ENCODE peak calls at places on chromosomes 12 and 14, in five cellular contexts. D is psoas muscle, G is suprapubic skin, B is mucosa of descending colon, I is AG04449. Y is an unnamed sample.

GRCh38 chr12:70543444-70543843 is 93.8 kb downstream of the PTPRB start:
- DNase-seq in D (no peak), G (no peak), B (no peak), I (peak; percentile 96), Y (peak; percentile 91)

GRCh38 chr14:38481939-38482678 is 226.2 kb upstream of the CLEC14A start:
- DNase-seq in D (peak; percentile 20), G (no peak), B (no peak), I (no peak), Y (peak; percentile 8)

GRCh38 chr12:91181053-91181452 is 1.6 kb downstream of the DCN start:
- DNase-seq in D (no peak), G (no peak), B (no peak), I (no peak), Y (no peak)

GRCh38 chr14:40623641-40624040 is 983.0 kb upstream of the LRFN5 start:
- DNase-seq in D (no peak), G (no peak), B (no peak), I (no peak), Y (no peak)

GRCh38 chr12:52006726-52007157 is at the start of gene TAMALIN:
- DNase-seq in D (peak; percentile 85), G (peak; percentile 87), B (peak; percentile 81), I (no peak), Y (no peak)

GRCh38 chr14:63752449-63753169 is 24.7 kb upstream of the SGPP1 start:
- DNase-seq in D (no peak), G (no peak), B (no peak), I (no peak), Y (peak; percentile 53)

GRCh38 chr12:88419794-88420193 is 160.5 kb downstream of the KITLG start:
- DNase-seq in D (no peak), G (no peak), B (no peak), I (no peak), Y (no peak)

GRCh38 chr12:55704824-55705780 is 2.6 kb downstream of the ITGA7 start:
- DNase-seq in D (peak; percentile 80), G (no peak), B (no peak), I (no peak), Y (no peak)

GRCh38 chr12:75954076-75954475 is 77.5 kb downstream of the PHLDA1 start:
- DNase-seq in D (no peak), G (no peak), B (no peak), I (peak; percentile 94), Y (peak; percentile 92)

GRCh38 chr12:106764738-106765137 is 9.7 kb upstream of the RIC8B start:
- DNase-seq in D (no peak), G (no peak), B (no peak), I (no peak), Y (no peak)
- TF ChIP-seq CTCF in D (no peak), G (no peak), B (no peak), I (no peak), Y (no peak)

GRCh38 chr14:100587763-100588411 is 670 bp upstream of the BEGAIN start:
- DNase-seq in D (peak; percentile 41), G (peak; percentile 48), B (no peak), I (no peak), Y (no peak)

GRCh38 chr14:100586520-100587247 is 533 bp downstream of the BEGAIN start:
- DNase-seq in D (peak; percentile 34), G (peak; percentile 48), B (peak; percentile 46), I (no peak), Y (no peak)

GRCh38 chr14:100588671-100589070 is 1.5 kb upstream of the BEGAIN start:
- DNase-seq in D (peak; percentile 15), G (peak; percentile 36), B (no peak), I (no peak), Y (no peak)

GRCh38 chr14:100586153-100586519 is 1.1 kb downstream of the BEGAIN start:
- DNase-seq in D (peak; percentile 45), G (peak; percentile 60), B (peak; percentile 55), I (no peak), Y (no peak)

DNA sequence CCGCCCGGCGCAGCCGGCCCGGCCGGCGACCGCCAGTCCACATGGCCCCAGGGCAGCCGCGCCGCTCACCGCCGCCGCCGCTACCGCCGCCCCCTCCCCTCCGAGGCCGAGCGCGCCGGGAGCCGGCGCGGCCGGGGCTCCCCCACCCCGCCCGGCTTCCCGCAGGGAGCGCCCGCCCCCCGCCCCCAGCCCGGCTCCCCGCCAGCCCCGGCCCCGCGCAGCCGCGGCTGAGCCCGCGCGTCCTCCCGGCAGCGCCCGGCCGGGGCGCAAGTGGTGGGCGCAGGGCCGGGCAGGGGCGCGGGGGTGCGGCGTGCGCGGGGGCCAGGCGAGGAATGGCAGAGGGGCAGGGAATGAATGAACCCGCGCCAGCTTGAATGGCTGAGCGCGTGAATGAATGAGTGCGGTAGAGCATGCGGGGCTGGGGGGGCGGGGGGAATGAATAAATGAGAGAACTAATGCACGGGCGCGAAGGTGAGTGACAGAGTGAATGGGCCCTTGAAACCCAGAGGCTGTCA is at the start of gene BEGAIN:
- DNase-seq in D (peak; percentile 30), G (peak; percentile 19), B (no peak), I (no peak), Y (no peak)
- H3K4me3 ChIP-seq in D (peak within 1 kb of the TSS; percentile 60), G (peak within 1 kb of the TSS; percentile 67), B (peak within 1 kb of the TSS; percentile 30), I (peak within 1 kb of the TSS; percentile 47), Y (peak within 1 kb of the TSS; percentile 43)

DNA sequence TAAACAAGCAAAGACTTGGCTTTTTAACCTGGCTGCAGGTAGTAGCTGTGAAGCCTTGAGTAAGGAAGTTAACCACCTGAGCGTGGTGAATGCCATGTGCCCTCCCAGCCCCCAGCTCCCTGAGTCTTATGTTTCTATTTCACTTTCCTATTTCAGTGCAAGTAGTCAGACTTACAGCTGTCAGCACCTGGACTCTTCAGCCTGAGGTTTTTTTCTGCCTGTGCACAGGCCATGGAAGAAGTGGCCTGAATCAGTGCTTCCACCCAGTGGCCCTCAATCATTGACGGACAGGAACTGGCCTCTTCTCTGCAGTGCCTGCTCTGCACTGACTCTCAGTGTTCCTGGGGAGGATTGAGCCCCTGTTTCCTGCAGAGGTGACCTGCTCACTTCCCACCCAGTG is 796.4 kb downstream of the MED13L start:
- DNase-seq in D (no peak), G (no peak), B (no peak), I (no peak), Y (no peak)
- TF ChIP-seq CTCF in D (no peak), G (no peak), B (no peak), I (no peak), Y (no peak)

DNA sequence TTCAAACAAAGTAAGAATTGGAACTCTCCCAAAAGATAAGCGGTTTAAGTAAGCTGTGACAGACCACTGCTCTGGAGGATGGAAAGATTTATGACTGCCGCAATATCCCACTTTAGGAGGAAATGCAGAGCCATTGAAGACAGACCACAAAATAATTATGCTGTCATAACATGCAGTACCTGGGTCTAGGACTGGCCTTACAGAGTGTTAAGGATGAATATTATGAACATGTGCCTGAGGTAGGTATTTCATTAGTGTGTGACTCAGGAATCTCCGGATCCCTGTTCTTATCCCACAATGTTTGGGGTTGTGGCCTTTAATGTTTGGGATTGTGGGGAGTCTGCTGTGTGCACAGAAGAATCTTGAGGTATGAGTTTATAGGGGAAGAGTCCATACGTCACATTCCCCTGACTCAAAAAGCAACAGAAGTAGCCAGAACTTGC is 114.9 kb downstream of the SAMD4A start:
- DNase-seq in D (no peak), G (no peak), B (no peak), I (no peak), Y (no peak)
- H3K4me3 ChIP-seq in D (no peak overlapping the region), G (no peak overlapping the region), B (no peak overlapping the region), I (no peak overlapping the region), Y (no peak overlapping the region)

GRCh38 chr12:121953695-121954094 is 35.3 kb downstream of the CFAP251 start:
- DNase-seq in D (no peak), G (no peak), B (no peak), I (no peak), Y (no peak)

GRCh38 chr12:121953293-121953692 is 34.9 kb downstream of the CFAP251 start:
- DNase-seq in D (no peak), G (no peak), B (no peak), I (no peak), Y (no peak)

GRCh38 chr12:121956041-121956341 is 37.6 kb downstream of the CFAP251 start:
- DNase-seq in D (no peak), G (no peak), B (no peak), I (no peak), Y (no peak)

GRCh38 chr12:121957831-121958515 is 39.6 kb downstream of the CFAP251 start:
- DNase-seq in D (no peak), G (no peak), B (no peak), I (no peak), Y (no peak)

DNA sequence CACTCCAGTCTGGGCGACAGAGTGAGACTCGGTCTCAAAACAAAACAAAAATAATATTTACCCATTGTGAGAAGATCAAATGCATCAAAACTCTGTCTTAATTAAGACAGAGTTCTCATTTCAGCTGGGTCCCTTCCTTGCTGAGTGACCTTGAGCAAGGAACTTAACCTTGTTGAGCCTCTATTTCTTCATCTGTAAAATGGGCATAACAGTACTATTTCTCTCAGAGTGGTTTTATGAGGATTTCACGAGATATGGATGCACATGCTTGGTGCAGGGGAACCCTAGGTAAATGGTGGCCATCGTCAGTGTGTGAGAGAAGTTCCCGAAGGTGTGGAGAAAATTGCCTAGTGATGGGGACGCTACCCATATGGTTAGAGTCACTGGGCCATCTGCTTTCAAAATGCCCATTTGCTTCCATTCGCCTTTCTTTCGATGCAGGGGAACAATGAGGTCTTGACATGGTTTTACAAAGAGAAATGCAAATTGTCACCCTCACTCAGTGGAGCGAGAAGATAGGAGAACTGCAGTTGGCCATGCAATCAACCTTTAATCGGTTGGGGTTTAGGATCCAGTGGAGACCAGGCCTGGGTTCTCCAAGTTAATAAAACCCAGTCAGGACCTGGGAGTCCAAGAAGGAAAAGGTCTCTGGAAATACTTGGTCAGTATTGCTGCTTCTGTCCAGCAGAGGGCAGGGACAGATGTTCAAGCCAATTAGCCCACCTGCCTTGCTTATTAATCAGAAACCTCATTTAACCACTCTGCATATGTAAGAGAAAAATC is 37.1 kb downstream of the CFAP251 start:
- DNase-seq in D (no peak), G (no peak), B (no peak), I (no peak), Y (no peak)
- TF ChIP-seq CTCF in D (peak; percentile 51), G (no peak), B (no peak), I (peak; percentile 42), Y (peak; percentile 62)